ENCODE peak calls at places on chromosomes 2 and 18, in five cellular contexts. E, K, C, Y and X are unnamed samples.

GRCh38 chr18:57455576-57456129 is 20.5 kb downstream of the ONECUT2 start:
- DNase-seq in E (no peak), K (no peak), C (no peak), Y (no peak), X (no peak)

GRCh38 chr2:38233231-38233983 is 143.7 kb downstream of the ATL2 start:
- DNase-seq in E (no peak), K (no peak), C (no peak), Y (no peak), X (no peak)

GRCh38 chr2:56474412-56475158 is 290.8 kb downstream of the CCDC85A start:
- DNase-seq in E (no peak), K (no peak), C (peak), Y (no peak), X (no peak)

GRCh38 chr2:3073196-3073595 is 304.4 kb downstream of the EIPR1 start:
- DNase-seq in E (no peak), K (no peak), C (no peak), Y (no peak), X (no peak)

GRCh38 chr2:160952462-160952861 is 207.8 kb upstream of the TANK start:
- DNase-seq in E (peak), K (no peak), C (no peak), Y (no peak), X (no peak)

GRCh38 chr2:96878796-96879544 is 9.1 kb upstream of the SEMA4C start:
- DNase-seq in E (no peak), K (no peak), C (no peak), Y (no peak), X (no peak)

GRCh38 chr2:160367887-160368286 is 125.7 kb downstream of the RBMS1 start:
- DNase-seq in E (no peak), K (peak), C (peak), Y (no peak), X (peak)

GRCh38 chr18:8808001-8808400 is 102.6 kb downstream of the MTCL1 start:
- DNase-seq in E (no peak), K (no peak), C (peak), Y (no peak), X (no peak)

GRCh38 chr2:17599617-17600016 is 59.1 kb downstream of the VSNL1 start:
- DNase-seq in E (no peak), K (no peak), C (no peak), Y (no peak), X (no peak)

GRCh38 chr2:91442246-91442905 is 2750.9 kb downstream of the RPIA start:
- DNase-seq in E (peak), K (peak), C (no peak), Y (peak), X (no peak)

GRCh38 chr2:179569834-179570233 is 291.6 kb downstream of the ZNF385B start:
- DNase-seq in E (no peak), K (no peak), C (peak), Y (no peak), X (no peak)

GRCh38 chr2:70870790-70871189 is 35.2 kb upstream of the CD207 start:
- DNase-seq in E (no peak), K (no peak), C (no peak), Y (no peak), X (no peak)

GRCh38 chr2:70868970-70869369 is 33.4 kb upstream of the CD207 start:
- DNase-seq in E (no peak), K (no peak), C (no peak), Y (no peak), X (no peak)

GRCh38 chr2:70873541-70873940 is 37.9 kb upstream of the CD207 start:
- DNase-seq in E (no peak), K (no peak), C (no peak), Y (no peak), X (no peak)

DNA sequence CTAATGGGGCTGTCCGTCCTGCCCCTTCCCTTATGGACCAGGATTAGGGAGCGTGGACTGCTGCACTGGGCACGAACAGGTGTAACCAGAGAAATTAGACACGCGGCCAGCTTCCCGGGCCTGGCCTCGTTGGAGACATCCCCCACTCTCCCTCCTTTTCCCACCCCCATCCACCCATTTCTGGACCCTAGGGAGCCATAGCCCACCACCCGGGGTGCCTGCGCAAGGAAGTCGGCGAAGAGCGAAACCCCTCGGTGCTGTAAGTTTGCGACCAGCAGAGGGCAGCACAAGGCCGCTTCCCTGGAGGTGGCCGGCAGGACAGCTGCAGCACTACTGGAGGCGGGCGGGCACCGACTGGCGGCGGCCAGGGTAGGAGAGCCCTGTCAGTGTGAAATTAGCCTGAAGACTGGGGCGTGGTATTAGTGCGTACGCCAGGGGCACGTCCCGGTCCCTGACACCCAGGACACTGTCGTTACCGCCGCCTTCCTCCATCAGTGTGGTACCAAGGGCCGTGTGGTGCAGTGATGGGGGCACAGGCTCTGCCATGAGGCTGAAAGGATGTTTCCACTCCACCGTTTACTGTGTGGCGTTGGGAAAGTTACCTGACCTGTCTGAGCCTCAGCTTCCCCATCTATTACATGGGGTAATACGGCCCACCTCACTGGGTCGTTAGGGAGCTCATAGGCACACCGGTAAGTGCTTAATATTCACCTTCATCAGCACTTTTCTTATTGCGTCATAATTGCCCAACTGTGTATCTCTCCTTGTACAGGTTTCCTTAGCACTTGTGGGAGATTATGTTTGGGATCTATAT is 36.0 kb upstream of the CD207 start:
- DNase-seq in E (peak), K (peak), C (peak), Y (peak), X (peak)
- TF ChIP-seq CTCF in E (peak), K (peak), C (peak), Y (peak), X (peak)

DNA sequence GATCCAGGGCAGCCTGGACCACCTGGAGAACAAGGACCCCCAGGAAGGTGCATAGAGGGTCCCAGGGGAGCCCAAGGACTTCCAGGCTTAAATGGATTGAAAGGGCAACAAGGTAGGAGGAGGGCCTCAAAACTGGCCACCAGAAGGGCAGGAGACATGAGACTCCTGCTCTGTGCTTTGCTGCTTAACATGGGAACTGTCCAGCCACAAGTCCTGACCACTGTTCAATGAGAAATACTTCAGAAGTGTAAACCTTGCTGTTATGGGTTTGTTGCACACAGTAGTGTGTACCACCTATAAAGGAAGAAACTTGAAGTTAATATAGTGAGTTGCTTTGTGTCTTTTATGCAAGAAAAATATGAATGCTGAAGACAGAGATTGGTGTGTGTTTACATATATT is 44.2 kb upstream of the MFF start:
- DNase-seq in E (no peak), K (no peak), C (peak), Y (no peak), X (no peak)
- TF ChIP-seq CTCF in E (no peak), K (no peak), C (no peak), Y (no peak), X (no peak)

GRCh38 chr2:106562826-106563594 is 75.8 kb downstream of the CD8B2 start:
- DNase-seq in E (no peak), K (peak), C (no peak), Y (no peak), X (no peak)
- TF ChIP-seq CTCF in E (no peak), K (peak), C (no peak), Y (no peak), X (no peak)

GRCh38 chr18:29616885-29617284 is 1425.7 kb downstream of the DSC3 start:
- DNase-seq in E (no peak), K (no peak), C (no peak), Y (no peak), X (no peak)
- TF ChIP-seq CTCF in E (no peak), K (no peak), C (no peak), Y (no peak), X (no peak)

DNA sequence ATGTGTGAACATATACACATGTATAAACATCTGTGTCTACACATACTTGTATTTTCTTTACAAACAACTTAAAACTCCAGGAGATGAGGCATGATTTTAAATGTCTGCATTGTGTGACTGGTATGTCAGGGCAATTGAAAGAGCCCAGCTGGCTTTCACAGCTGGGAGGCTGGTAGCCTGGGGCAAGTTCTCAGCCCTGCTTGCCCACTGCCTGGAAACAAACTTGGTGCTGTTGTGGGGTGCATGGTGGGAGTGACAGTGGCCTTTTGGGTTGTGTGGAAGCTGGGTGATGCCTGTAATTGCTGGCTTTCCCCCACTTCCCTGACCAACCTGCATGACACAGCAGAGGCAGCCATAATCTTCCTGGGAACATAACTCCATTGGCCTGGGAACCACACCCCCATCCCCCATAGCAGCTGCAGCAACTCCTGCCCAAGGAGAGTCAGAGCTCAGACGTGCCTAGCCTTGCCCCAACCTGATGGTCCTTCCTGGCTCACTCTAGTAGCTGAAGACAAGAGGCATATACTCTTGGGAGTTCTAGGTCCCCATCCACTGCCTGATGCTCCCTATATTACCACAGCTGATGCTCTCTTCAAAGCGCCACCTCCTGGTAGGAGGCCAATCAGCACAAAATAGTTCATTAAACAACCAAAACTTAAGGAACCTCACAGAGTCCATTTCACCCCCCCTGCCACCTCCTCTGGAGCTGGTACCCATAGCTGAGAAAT is 158.4 kb downstream of the CERS6 start:
- DNase-seq in E (no peak), K (no peak), C (no peak), Y (no peak), X (no peak)
- TF ChIP-seq CTCF in E (no peak), K (peak), C (peak), Y (peak), X (no peak)

GRCh38 chr2:20525041-20526035 is 78.5 kb downstream of the RHOB start:
- DNase-seq in E (peak), K (no peak), C (peak), Y (peak), X (no peak)
- TF ChIP-seq CTCF in E (no peak), K (no peak), C (peak), Y (no peak), X (no peak)

GRCh38 chr2:136410673-136411072 is 292.7 kb upstream of the CXCR4 start:
- DNase-seq in E (no peak), K (no peak), C (no peak), Y (no peak), X (no peak)

GRCh38 chr2:136407113-136407951 is 289.4 kb upstream of the CXCR4 start:
- DNase-seq in E (no peak), K (no peak), C (no peak), Y (no peak), X (no peak)

GRCh38 chr2:136404925-136405324 is 287.0 kb upstream of the CXCR4 start:
- DNase-seq in E (no peak), K (no peak), C (no peak), Y (no peak), X (no peak)

GRCh38 chr2:136408795-136409194 is 290.8 kb upstream of the CXCR4 start:
- DNase-seq in E (no peak), K (no peak), C (no peak), Y (no peak), X (no peak)

GRCh38 chr2:136407952-136408318 is 290.0 kb upstream of the CXCR4 start:
- DNase-seq in E (no peak), K (no peak), C (no peak), Y (no peak), X (no peak)
- TF ChIP-seq CTCF in E (no peak), K (no peak), C (no peak), Y (no peak), X (no peak)